ENCODE peak calls at places on chromosomes 7 and 10, in four cellular contexts. J, V, L and M are unnamed samples.

GRCh38 chr7:20241491-20242261 is 24.5 kb upstream of the MACC1 start:
- DNase-seq in V (no peak), L (no peak), J (no peak), M (no peak)

GRCh38 chr10:62861507-62861906 is 45.3 kb upstream of the EGR2 start:
- DNase-seq in V (no peak), L (no peak), J (no peak), M (no peak)

GRCh38 chr7:23462846-23463245 is 7.4 kb downstream of the IGF2BP3 start:
- DNase-seq in V (no peak), L (no peak), J (peak), M (peak)

GRCh38 chr10:92756233-92757065 is 66.7 kb downstream of the HHEX start:
- DNase-seq in J (peak), L (no peak), V (no peak), M (peak)

GRCh38 chr10:80416401-80417098 is 8.2 kb downstream of the PRXL2A start:
- DNase-seq in J (no peak), V (peak), L (no peak), M (peak)

GRCh38 chr7:75727881-75728592 is 10.7 kb downstream of the HIP1 start:
- DNase-seq in J (peak), L (peak), V (no peak), M (peak)

GRCh38 chr7:105195891-105196290 is 181.9 kb downstream of the KMT2E start:
- DNase-seq in L (no peak), V (no peak), J (no peak), M (no peak)

GRCh38 chr7:127382301-127383085 is 10.0 kb downstream of the ZNF800 start:
- DNase-seq in J (no peak), V (no peak), L (no peak), M (no peak)

GRCh38 chr7:158966780-158967390 is 110.5 kb downstream of the DYNC2I1 start:
- DNase-seq in V (no peak), L (no peak), J (no peak), M (no peak)

GRCh38 chr7:10300557-10300956 is 673.1 kb upstream of the PHF14 start:
- DNase-seq in L (no peak), V (no peak), J (peak), M (no peak)

GRCh38 chr7:117017017-117017451 is 63.7 kb downstream of the ST7 start:
- DNase-seq in V (no peak), J (no peak), L (no peak), M (no peak)

GRCh38 chr10:3924344-3924743 is 139.3 kb upstream of the KLF6 start:
- DNase-seq in V (no peak), L (no peak), J (no peak), M (no peak)

GRCh38 chr7:150321788-150322113 is 1.4 kb upstream of the LRRC61 start:
- DNase-seq in J (no peak), V (no peak), L (no peak), M (no peak)
- H3K4me3 ChIP-seq in J (no peak), V (no peak), L (no peak), M (no peak)

GRCh38 chr10:67657775-67658174 is 38.2 kb downstream of the CTNNA3 start:
- DNase-seq in L (no peak), J (no peak), V (no peak), M (no peak)
- TF ChIP-seq CTCF in L (no peak), J (peak), V (peak), M (no peak)

DNA sequence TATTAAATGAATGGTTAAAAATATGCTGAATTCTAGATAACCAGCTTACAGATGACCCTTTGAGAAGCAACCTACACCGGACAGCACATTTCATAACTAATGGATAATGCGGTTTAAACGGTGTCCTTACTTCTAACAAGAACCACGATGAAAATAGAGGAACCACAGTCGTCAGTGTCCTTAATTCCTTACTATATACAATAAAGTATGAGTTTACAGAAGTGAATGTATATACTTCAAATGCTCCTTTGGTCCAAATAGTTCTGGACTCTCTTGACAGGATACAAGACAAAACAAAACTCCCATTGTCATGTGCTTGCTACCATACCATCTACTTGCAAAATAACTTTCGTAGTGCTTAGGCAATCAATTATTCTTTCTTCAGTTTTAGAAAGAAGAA is 2.4 kb downstream of the NAMPT start:
- DNase-seq in L (no peak), V (no peak), J (no peak), M (no peak)
- H3K4me3 ChIP-seq in L (no peak), V (no peak), J (peak), M (no peak)

GRCh38 chr10:78290131-78290750 is 256.6 kb downstream of the RPS24 start:
- DNase-seq in L (no peak), J (no peak), V (peak), M (no peak)
- TF ChIP-seq CTCF in L (no peak), J (no peak), V (peak), M (no peak)

GRCh38 chr10:32984003-32984600 is 26.1 kb upstream of the ITGB1 start:
- DNase-seq in J (no peak), L (no peak), V (no peak), M (no peak)

GRCh38 chr10:32981760-32982159 is 23.7 kb upstream of the ITGB1 start:
- DNase-seq in L (no peak), V (no peak), J (peak), M (no peak)

GRCh38 chr10:32983333-32983909 is 25.4 kb upstream of the ITGB1 start:
- DNase-seq in J (no peak), L (no peak), V (peak), M (no peak)

GRCh38 chr10:32982293-32982709 is 24.3 kb upstream of the ITGB1 start:
- DNase-seq in L (no peak), J (no peak), V (no peak), M (no peak)

GRCh38 chr10:32982911-32983310 is 24.9 kb upstream of the ITGB1 start:
- DNase-seq in V (no peak), L (no peak), J (no peak), M (no peak)
- H3K4me3 ChIP-seq in V (no peak), L (no peak), J (no peak), M (no peak)

DNA sequence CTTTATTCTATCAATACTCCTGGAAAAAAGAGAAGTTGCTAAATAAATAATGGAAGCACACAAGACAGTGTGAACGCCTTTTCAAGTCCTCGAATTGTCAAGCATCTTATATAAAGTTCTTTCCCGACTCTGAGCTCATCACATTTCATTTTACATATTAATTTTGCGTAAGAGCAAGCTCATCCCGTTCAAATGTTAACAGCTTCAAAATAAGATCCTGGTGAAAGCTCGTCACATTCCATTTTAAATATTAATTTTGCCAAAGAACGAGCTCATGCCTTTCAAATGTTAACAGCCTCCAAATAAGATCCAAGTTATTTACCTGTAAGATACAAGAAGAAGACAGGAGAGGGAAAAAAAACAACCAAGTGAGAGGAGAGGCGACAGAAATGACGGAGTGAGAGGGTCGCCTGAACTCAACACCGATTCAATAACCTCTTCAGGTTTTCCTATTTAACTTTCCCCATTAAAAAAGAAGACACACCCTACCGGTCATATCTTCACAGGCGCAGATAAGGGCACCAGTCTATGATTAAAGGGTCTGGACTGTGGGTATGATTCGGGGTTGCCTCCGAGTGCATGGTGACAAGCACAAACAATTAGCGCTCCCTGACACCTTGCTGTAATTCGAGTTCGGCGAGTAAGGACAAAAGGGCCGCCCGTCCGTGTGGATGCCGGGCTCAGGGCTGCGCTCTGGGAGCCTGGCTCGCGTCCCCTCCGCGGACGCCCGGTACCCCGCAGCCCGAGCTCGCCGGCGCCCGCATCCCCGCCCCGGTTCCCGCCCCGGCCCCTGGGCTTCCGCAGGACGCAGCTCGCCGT is 111.7 kb upstream of the RHEB start:
- DNase-seq in V (no peak), J (peak), L (no peak), M (no peak)
- TF ChIP-seq CTCF in V (peak), J (peak), L (no peak), M (no peak)

GRCh38 chr7:123750389-123751230 is 1.8 kb upstream of the WASL start:
- DNase-seq in J (no peak), L (no peak), V (no peak), M (no peak)
- H3K4me3 ChIP-seq in J (peak), L (no peak), V (peak), M (no peak)

GRCh38 chr7:77904252-77904651 is 105.7 kb downstream of the PHTF2 start:
- DNase-seq in L (no peak), V (no peak), J (no peak), M (no peak)

GRCh38 chr7:77907281-77907680 is 108.7 kb downstream of the PHTF2 start:
- DNase-seq in L (no peak), J (peak), V (no peak), M (no peak)

GRCh38 chr7:77908664-77909063 is 110.1 kb downstream of the PHTF2 start:
- DNase-seq in L (no peak), V (no peak), J (no peak), M (no peak)

GRCh38 chr7:77903597-77903996 is 105.0 kb downstream of the PHTF2 start:
- DNase-seq in V (peak), J (peak), L (no peak), M (no peak)
- TF ChIP-seq CTCF in V (peak), J (peak), L (no peak), M (no peak)